ENCODE peak calls at places on chromosomes 13 and 19, in seven cellular contexts. C, W, Y, V, E, A and X are unnamed samples.

GRCh38 chr13:39536906-39537305 is 66.1 kb downstream of the LHFPL6 start:
- DNase-seq in V (no peak), A (no peak), C (no peak), W (no peak), Y (no peak), E (no peak), X (no peak)

GRCh38 chr19:4844348-4845179 is 13.1 kb upstream of the TICAM1 start:
- DNase-seq in Y (no peak), E (peak; percentile 45), W (no peak), V (no peak), A (no peak), C (no peak), X (no peak)

GRCh38 chr19:47723573-47723923 is 10.3 kb downstream of the EHD2 start:
- DNase-seq in V (no peak), A (no peak), W (no peak), Y (no peak), C (no peak), E (no peak), X (no peak)

GRCh38 chr19:12994701-12995595 is at the start of gene NFIX:
- DNase-seq in W (peak; percentile 88), E (peak; percentile 82), V (peak; percentile 38), Y (peak; percentile 38), A (peak; percentile 43), C (no peak), X (no peak)

GRCh38 chr19:46815833-46816627 is 27.6 kb upstream of the SLC1A5 start:
- DNase-seq in C (peak; percentile 69), A (no peak), V (no peak), Y (no peak), W (no peak), E (no peak), X (no peak)

GRCh38 chr13:32311188-32311897 is 3.8 kb downstream of the ZAR1L start:
- DNase-seq in W (no peak), C (no peak), A (no peak), E (no peak), V (no peak), Y (no peak), X (no peak)

GRCh38 chr19:6423499-6424189 is 967 bp downstream of the KHSRP start:
- DNase-seq in Y (no peak), A (no peak), C (no peak), W (peak; percentile 83), V (no peak), E (no peak), X (no peak)

GRCh38 chr19:48673436-48674100 is 751 bp upstream of the NTN5 start:
- DNase-seq in V (no peak), A (no peak), Y (no peak), C (no peak), W (no peak), E (no peak), X (no peak)

GRCh38 chr19:10762656-10763055 is 44.8 kb downstream of the DNM2 start:
- DNase-seq in W (no peak), A (peak; percentile 18), C (no peak), Y (no peak), E (peak; percentile 66), V (no peak), X (no peak)

GRCh38 chr19:11659612-11660011 is 62.3 kb downstream of the ZNF627 start:
- DNase-seq in V (no peak), C (no peak), A (no peak), E (no peak), W (peak; percentile 38), Y (no peak), X (no peak)

GRCh38 chr13:76799696-76800095 is 86.5 kb downstream of the KCTD12 start:
- DNase-seq in V (no peak), C (no peak), A (no peak), Y (no peak), E (no peak), W (no peak), X (peak; percentile 18)

GRCh38 chr13:30421093-30422055 is 919 bp upstream of the UBE2L5 start:
- DNase-seq in A (no peak), E (peak; percentile 88), W (peak; percentile 86), C (no peak), V (peak; percentile 24), Y (peak; percentile 9), X (no peak)

GRCh38 chr19:3642987-3643386 is 16.4 kb upstream of the CACTIN start:
- DNase-seq in A (no peak), Y (no peak), C (no peak), E (no peak), W (no peak), V (no peak), X (no peak)

GRCh38 chr19:3534375-3535234 is 4.4 kb upstream of the TEKTIP1 start:
- DNase-seq in Y (no peak), V (no peak), E (no peak), A (no peak), C (no peak), W (no peak), X (no peak)

GRCh38 chr19:4388171-4389063 is 11.9 kb downstream of the SH3GL1 start:
- DNase-seq in A (no peak), Y (no peak), W (no peak), V (no peak), E (no peak), C (no peak), X (no peak)

GRCh38 chr19:38736413-38737280 is 7.6 kb downstream of the CAPN12 start:
- DNase-seq in Y (peak; percentile 51), E (peak; percentile 20), V (peak; percentile 51), A (peak; percentile 52), W (peak; percentile 69), C (no peak), X (peak; percentile 24)